ENCODE peak calls at places on chromosome 13, in seven cellular contexts. J is uterus, M is body of pancreas, F is PC-3, T is right lobe of liver, E is hepatocyte, W is tibial nerve. Y is an unnamed sample.

GRCh38 chr13:110524484-110525254 is 36.9 kb downstream of the RAB20 start:
- DNase-seq in J (no peak), M (peak; percentile 56), F (peak; percentile 72), T (peak; percentile 90), E (no peak), W (no peak), Y (peak; percentile 55)

GRCh38 chr13:41658057-41658642 is 200.8 kb downstream of the RGCC start:
- DNase-seq in J (no peak), M (no peak), F (no peak), T (no peak), E (no peak), W (no peak), Y (no peak)

GRCh38 chr13:35389535-35389934 is 87.0 kb downstream of the MAB21L1 start:
- DNase-seq in J (no peak), M (no peak), F (no peak), T (no peak), E (no peak), W (no peak), Y (no peak)

GRCh38 chr13:38228322-38228721 is 121.3 kb upstream of the UFM1 start:
- DNase-seq in J (no peak), M (no peak), F (no peak), T (no peak), E (no peak), W (no peak), Y (no peak)

GRCh38 chr13:74669149-74669548 is 534.9 kb upstream of the KLF12 start:
- DNase-seq in J (no peak), M (no peak), F (no peak), T (no peak), E (no peak), W (no peak), Y (no peak)

GRCh38 chr13:60759499-60759898 is 362.5 kb downstream of the TDRD3 start:
- DNase-seq in J (no peak), M (peak; percentile 30), F (peak; percentile 59), T (no peak), E (no peak), W (no peak), Y (peak; percentile 48)

GRCh38 chr13:45391926-45392325 is 26.2 kb downstream of the SLC25A30 start:
- DNase-seq in J (no peak), M (no peak), F (no peak), T (no peak), E (no peak), W (no peak), Y (no peak)

GRCh38 chr13:79085021-79085420 is 321.0 kb downstream of the RBM26 start:
- DNase-seq in J (no peak), M (no peak), F (no peak), T (no peak), E (no peak), W (no peak), Y (no peak)

GRCh38 chr13:30792257-30793000 is 57.1 kb downstream of the ALOX5AP start:
- DNase-seq in J (peak; percentile 78), M (peak; percentile 82), F (peak; percentile 91), T (peak; percentile 90), E (peak; percentile 81), W (peak; percentile 55), Y (peak; percentile 94)

GRCh38 chr13:68078457-68078856 is 848.3 kb upstream of the PCDH9 start:
- DNase-seq in J (no peak), M (no peak), F (no peak), T (no peak), E (no peak), W (no peak), Y (no peak)

GRCh38 chr13:57935965-57936364 is 304.4 kb downstream of the PCDH17 start:
- DNase-seq in J (no peak), M (no peak), F (no peak), T (no peak), E (no peak), W (no peak), Y (no peak)

GRCh38 chr13:44104969-44105368 is 225.3 kb downstream of the LACC1 start:
- DNase-seq in J (no peak), M (no peak), F (no peak), T (no peak), E (peak; percentile 42), W (no peak), Y (no peak)

GRCh38 chr13:30577381-30577780 is 40.3 kb upstream of the USPL1 start:
- DNase-seq in J (no peak), M (peak; percentile 22), F (peak; percentile 90), T (no peak), E (peak; percentile 8), W (no peak), Y (peak; percentile 73)

GRCh38 chr13:113596321-113597200 is 12.0 kb downstream of the TFDP1 start:
- DNase-seq in J (peak; percentile 4), M (no peak), F (no peak), T (no peak), E (no peak), W (no peak), Y (no peak)

GRCh38 chr13:57624565-57625435 is 6.7 kb upstream of the PCDH17 start:
- DNase-seq in J (no peak), M (peak; percentile 67), F (peak; percentile 64), T (no peak), E (peak; percentile 84), W (no peak), Y (peak; percentile 67)

GRCh38 chr13:41244555-41244954 is 18.8 kb downstream of the MTRF1 start:
- DNase-seq in J (no peak), M (no peak), F (no peak), T (no peak), E (no peak), W (no peak), Y (no peak)

GRCh38 chr13:110334256-110334655 is 27.2 kb downstream of the COL4A2 start:
- DNase-seq in J (no peak), M (no peak), F (no peak), T (no peak), E (no peak), W (no peak), Y (no peak)

GRCh38 chr13:112053744-112054615 is 13.0 kb upstream of the SOX1 start:
- DNase-seq in J (no peak), M (no peak), F (no peak), T (no peak), E (no peak), W (no peak), Y (no peak)

GRCh38 chr13:85265296-85265695 is 533.9 kb downstream of the SLITRK6 start:
- DNase-seq in J (no peak), M (no peak), F (no peak), T (no peak), E (no peak), W (no peak), Y (no peak)

GRCh38 chr13:27001705-27002104 is 169.9 kb downstream of the USP12 start:
- DNase-seq in J (no peak), M (no peak), F (no peak), T (no peak), E (no peak), W (no peak), Y (no peak)

GRCh38 chr13:35784286-35784951 is 307.9 kb upstream of the MAB21L1 start:
- DNase-seq in J (no peak), M (no peak), F (no peak), T (no peak), E (no peak), W (no peak), Y (no peak)

GRCh38 chr13:25231537-25231936 is 55.8 kb downstream of the MTMR6 start:
- DNase-seq in J (no peak), M (no peak), F (no peak), T (no peak), E (no peak), W (no peak), Y (no peak)

GRCh38 chr13:25380082-25380481 is 8.3 kb downstream of the ATP8A2 start:
- DNase-seq in J (no peak), M (no peak), F (no peak), T (no peak), E (no peak), W (no peak), Y (no peak)

GRCh38 chr13:89969996-89970709 is 1377.3 kb upstream of the MIR17HG start:
- DNase-seq in J (no peak), M (no peak), F (peak; percentile 2), T (no peak), E (no peak), W (no peak), Y (no peak)

GRCh38 chr13:100491164-100491847 is 97.3 kb downstream of the GGACT start:
- DNase-seq in J (peak; percentile 60), M (peak; percentile 36), F (no peak), T (no peak), E (no peak), W (peak; percentile 20), Y (peak; percentile 54)

GRCh38 chr13:85864963-85865530 is 65.8 kb upstream of the SLITRK6 start:
- DNase-seq in J (no peak), M (no peak), F (peak; percentile 52), T (no peak), E (peak; percentile 34), W (no peak), Y (no peak)

GRCh38 chr13:30235206-30235605 is 72.1 kb downstream of the KATNAL1 start:
- DNase-seq in J (no peak), M (no peak), F (no peak), T (no peak), E (no peak), W (no peak), Y (no peak)

GRCh38 chr13:75785130-75785529 is 149.0 kb downstream of the LMO7 start:
- DNase-seq in J (no peak), M (no peak), F (no peak), T (no peak), E (no peak), W (no peak), Y (no peak)
- H3K4me1 ChIP-seq in J (no peaks in the 10 kb centered on the region), M (peaks cover 32% of the 10 kb centered on the region), F (peaks cover 17% of the 10 kb centered on the region), T (peaks cover 46% of the 10 kb centered on the region), E (peaks cover 7% of the 10 kb centered on the region), W (no peaks in the 10 kb centered on the region), Y (peaks cover 7% of the 10 kb centered on the region)

DNA sequence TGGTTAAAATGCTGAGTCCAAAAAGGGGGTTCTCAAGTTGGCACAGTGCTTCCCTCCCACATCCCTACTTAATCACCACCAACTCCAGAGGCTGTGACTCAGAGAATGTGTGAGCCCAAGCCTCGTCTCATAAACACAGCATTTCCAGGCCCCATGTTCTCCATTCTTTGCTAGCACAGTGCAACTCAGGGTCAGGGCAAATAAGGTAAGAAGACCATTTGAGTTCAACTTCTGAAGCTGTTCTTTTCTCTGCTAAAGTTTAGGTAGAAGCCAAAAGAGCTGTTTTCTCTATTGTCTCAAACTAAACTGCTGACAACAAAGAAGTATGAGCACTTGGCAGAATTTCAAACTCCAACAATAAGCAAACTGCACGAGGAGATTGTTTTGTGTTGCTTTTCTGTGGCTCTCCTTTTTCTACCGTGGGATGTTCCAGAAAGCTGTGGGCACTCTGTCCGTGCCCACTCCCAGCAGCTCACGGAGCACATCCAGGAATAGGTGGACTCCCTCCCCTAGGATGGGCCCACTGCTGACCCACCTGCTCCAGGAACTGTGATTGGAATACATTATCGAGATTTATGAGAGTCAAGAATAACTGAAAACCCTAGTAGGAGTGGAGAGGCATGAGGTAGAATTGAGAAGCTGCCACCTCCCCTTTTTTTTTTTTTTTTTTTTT is 494.3 kb downstream of the COG6 start:
- DNase-seq in J (peak; percentile 89), M (peak; percentile 41), F (peak; percentile 48), T (no peak), E (peak; percentile 54), W (no peak), Y (peak; percentile 67)
- H3K4me1 ChIP-seq in J (no peaks in the 10 kb centered on the region), M (peaks cover 28% of the 10 kb centered on the region), F (peaks cover 22% of the 10 kb centered on the region), T (peaks cover 9% of the 10 kb centered on the region), E (peaks cover 5% of the 10 kb centered on the region), W (no peaks in the 10 kb centered on the region), Y (no peaks in the 10 kb centered on the region)

GRCh38 chr13:50914848-50915247 is 5.3 kb downstream of the RNASEH2B start:
- DNase-seq in J (no peak), M (no peak), F (peak; percentile 43), T (no peak), E (no peak), W (no peak), Y (no peak)
- H3K4me1 ChIP-seq in J (peaks cover 5% of the 10 kb centered on the region), M (peaks cover 27% of the 10 kb centered on the region), F (peaks cover 21% of the 10 kb centered on the region), T (peaks cover 14% of the 10 kb centered on the region), E (peaks cover 23% of the 10 kb centered on the region), W (no peaks in the 10 kb centered on the region), Y (peaks cover 32% of the 10 kb centered on the region)

GRCh38 chr13:98478134-98479129 is 98.5 kb downstream of the STK24 start:
- DNase-seq in J (no peak), M (no peak), F (peak; percentile 26), T (no peak), E (no peak), W (no peak), Y (no peak)
- H3K4me1 ChIP-seq in J (peaks cover 29% of the 10 kb centered on the region), M (peaks cover 67% of the 10 kb centered on the region), F (peaks cover 42% of the 10 kb centered on the region), T (peaks cover 81% of the 10 kb centered on the region), E (peaks cover 29% of the 10 kb centered on the region), W (no peaks in the 10 kb centered on the region), Y (peaks cover 21% of the 10 kb centered on the region)

Y was measured in adrenal gland.